ENCODE peak calls at places on chromosomes 5 and 9, in ten cellular contexts. P is endothelial cell of umbilical vein, R is keratinocyte, G is HCT116, A is mesenchymal stem cell, S is IMR-90, D is hepatocyte, B is PC-9, E is SK-N-SH, C is mammary epithelial cell. O is an unnamed sample.

GRCh38 chr5:138981606-138982005 is 106.5 kb upstream of the LRRTM2 start:
- DNase-seq in P (no peak), R (no peak), G (no peak), A (no peak), S (no peak), D (no peak), B (no peak), E (no peak), C (no peak), O (peak)

GRCh38 chr9:13278023-13278367 is 1.5 kb downstream of the MPDZ start:
- DNase-seq in P (peak), R (no peak), G (no peak), A (peak), S (peak), D (no peak), B (no peak), E (no peak), C (no peak), O (no peak)

GRCh38 chr9:78369644-78370219 is 72.8 kb downstream of the PSAT1 start:
- DNase-seq in P (peak), R (peak), G (peak), A (peak), S (peak), D (peak), B (peak), E (peak), C (peak), O (peak)

GRCh38 chr5:8842906-8843590 is 702.8 kb downstream of the SEMA5A start:
- DNase-seq in P (no peak), R (no peak), G (no peak), A (peak), S (peak), D (peak), B (no peak), E (peak), C (peak), O (no peak)

GRCh38 chr5:177311361-177311722 is 356 bp downstream of the MXD3 start:
- DNase-seq in P (no peak), R (no peak), G (no peak), A (peak), S (no peak), D (no peak), B (no peak), E (peak), C (no peak), O (peak)

GRCh38 chr5:32222723-32223470 is 48.8 kb upstream of the GOLPH3 start:
- DNase-seq in P (no peak), R (no peak), G (no peak), A (peak), S (peak), D (no peak), B (no peak), E (no peak), C (no peak), O (no peak)

GRCh38 chr9:137461663-137462395 is 2.7 kb upstream of the NSMF start:
- DNase-seq in P (peak), R (no peak), G (peak), A (peak), S (no peak), D (peak), B (no peak), E (no peak), C (no peak), O (peak)

GRCh38 chr9:77442436-77442835 is 205.7 kb downstream of the GNA14 start:
- DNase-seq in P (no peak), R (no peak), G (no peak), A (no peak), S (no peak), D (no peak), B (no peak), E (no peak), C (no peak), O (no peak)

GRCh38 chr5:178063277-178063676 is 50.1 kb upstream of the N4BP3 start:
- DNase-seq in P (no peak), R (no peak), G (no peak), A (no peak), S (no peak), D (no peak), B (no peak), E (no peak), C (no peak), O (no peak)

GRCh38 chr9:35856882-35857281 is 13.3 kb downstream of the OR13J1 start:
- DNase-seq in P (no peak), R (no peak), G (no peak), A (no peak), S (no peak), D (peak), B (no peak), E (no peak), C (no peak), O (peak)

GRCh38 chr9:93225417-93225816 is 41.5 kb downstream of the WNK2 start:
- DNase-seq in P (no peak), R (no peak), G (no peak), A (no peak), S (no peak), D (no peak), B (no peak), E (no peak), C (no peak), O (no peak)

GRCh38 chr5:17428176-17428800 is 69.7 kb upstream of the TAF11L2 start:
- DNase-seq in P (no peak), R (no peak), G (no peak), A (no peak), S (no peak), D (no peak), B (no peak), E (no peak), C (no peak), O (no peak)

GRCh38 chr5:177491429-177491945 is 5.9 kb downstream of the PDLIM7 start:
- DNase-seq in P (peak), R (no peak), G (no peak), A (peak), S (no peak), D (peak), B (no peak), E (peak), C (peak), O (peak)

GRCh38 chr9:136847827-136848392 is 1.3 kb upstream of the PHPT1 start:
- DNase-seq in P (peak), R (no peak), G (peak), A (peak), S (peak), D (peak), B (peak), E (peak), C (peak), O (peak)

GRCh38 chr5:26761040-26761439 is 277.3 kb downstream of the CDH9 start:
- DNase-seq in P (no peak), R (no peak), G (no peak), A (no peak), S (no peak), D (no peak), B (no peak), E (no peak), C (no peak), O (no peak)

GRCh38 chr5:112036206-112036605 is 279.2 kb upstream of the NREP start:
- DNase-seq in P (no peak), R (no peak), G (no peak), A (no peak), S (peak), D (no peak), B (no peak), E (no peak), C (peak), O (no peak)

GRCh38 chr5:56668996-56669395 is 146.4 kb upstream of the MAP3K1 start:
- DNase-seq in P (no peak), R (no peak), G (no peak), A (no peak), S (no peak), D (no peak), B (peak), E (no peak), C (no peak), O (no peak)

GRCh38 chr9:118362123-118362522 is 657.9 kb downstream of the TLR4 start:
- DNase-seq in P (no peak), R (no peak), G (no peak), A (no peak), S (no peak), D (no peak), B (no peak), E (no peak), C (peak), O (no peak)

GRCh38 chr9:29999645-30000044 is 2384.8 kb upstream of the ACO1 start:
- DNase-seq in P (no peak), R (no peak), G (no peak), A (no peak), S (no peak), D (peak), B (no peak), E (no peak), C (no peak), O (no peak)

GRCh38 chr9:114034663-114035062 is 43.4 kb downstream of the AMBP start:
- DNase-seq in P (no peak), R (no peak), G (no peak), A (no peak), S (no peak), D (no peak), B (no peak), E (no peak), C (no peak), O (no peak)

GRCh38 chr5:125823572-125823971 is 599.6 kb upstream of the GRAMD2B start:
- DNase-seq in P (no peak), R (no peak), G (no peak), A (peak), S (peak), D (no peak), B (no peak), E (no peak), C (peak), O (no peak)

GRCh38 chr9:134315716-134316443 is 10.4 kb upstream of the RXRA start:
- DNase-seq in P (no peak), R (no peak), G (no peak), A (no peak), S (no peak), D (no peak), B (no peak), E (no peak), C (no peak), O (no peak)

GRCh38 chr9:79104216-79104615 is 467.5 kb upstream of the TLE4 start:
- DNase-seq in P (no peak), R (no peak), G (no peak), A (no peak), S (no peak), D (no peak), B (no peak), E (no peak), C (no peak), O (no peak)

GRCh38 chr5:101035425-101035824 is 132.3 kb upstream of the ST8SIA4 start:
- DNase-seq in P (no peak), R (no peak), G (no peak), A (no peak), S (no peak), D (no peak), B (no peak), E (no peak), C (no peak), O (no peak)

GRCh38 chr9:91896513-91897121 is 53.4 kb downstream of the ROR2 start:
- DNase-seq in P (no peak), R (no peak), G (no peak), A (peak), S (peak), D (peak), B (no peak), E (peak), C (peak), O (no peak)

GRCh38 chr5:176540476-176540899 is 3.3 kb upstream of the RNF44 start:
- DNase-seq in P (no peak), R (no peak), G (no peak), A (no peak), S (no peak), D (no peak), B (no peak), E (no peak), C (no peak), O (no peak)

GRCh38 chr5:1878050-1878849 is 4.5 kb downstream of the IRX4 start:
- DNase-seq in P (no peak), R (no peak), G (no peak), A (no peak), S (no peak), D (no peak), B (no peak), E (no peak), C (no peak), O (peak)

GRCh38 chr5:148937239-148937638 is 110.8 kb downstream of the ADRB2 start:
- DNase-seq in P (no peak), R (no peak), G (no peak), A (no peak), S (peak), D (no peak), B (no peak), E (no peak), C (peak), O (no peak)

GRCh38 chr9:99231708-99232107 is 9.6 kb downstream of the SEC61B start:
- DNase-seq in P (no peak), R (no peak), G (no peak), A (peak), S (peak), D (no peak), B (peak), E (peak), C (no peak), O (no peak)

GRCh38 chr5:108149369-108149768 is 232.5 kb downstream of the FBXL17 start:
- DNase-seq in P (no peak), R (no peak), G (no peak), A (no peak), S (no peak), D (no peak), B (no peak), E (no peak), C (no peak), O (no peak)

GRCh38 chr5:20368581-20368980 is 380.6 kb upstream of the CDH18 start:
- DNase-seq in P (no peak), R (no peak), G (no peak), A (no peak), S (no peak), D (no peak), B (no peak), E (no peak), C (no peak), O (no peak)

GRCh38 chr9:133396952-133397351 is 20.8 kb downstream of the STKLD1 start:
- DNase-seq in P (peak), R (no peak), G (no peak), A (peak), S (no peak), D (no peak), B (no peak), E (peak), C (no peak), O (peak)

GRCh38 chr5:124064956-124065355 is 553.0 kb downstream of the CSNK1G3 start:
- DNase-seq in P (peak), R (no peak), G (no peak), A (peak), S (peak), D (no peak), B (no peak), E (no peak), C (no peak), O (no peak)

GRCh38 chr9:20186231-20186630 is 397.4 kb upstream of the SLC24A2 start:
- DNase-seq in P (no peak), R (no peak), G (no peak), A (no peak), S (no peak), D (no peak), B (no peak), E (no peak), C (no peak), O (no peak)

GRCh38 chr9:32928145-32928763 is 73.2 kb downstream of the APTX start:
- DNase-seq in P (peak), R (peak), G (no peak), A (no peak), S (peak), D (peak), B (peak), E (no peak), C (peak), O (no peak)

GRCh38 chr5:117761190-117761589 is 1186.6 kb upstream of the SEMA6A start:
- DNase-seq in P (no peak), R (no peak), G (no peak), A (peak), S (no peak), D (no peak), B (no peak), E (no peak), C (no peak), O (no peak)

GRCh38 chr9:90090997-90091396 is 486.2 kb downstream of the GADD45G start:
- DNase-seq in P (no peak), R (no peak), G (no peak), A (no peak), S (no peak), D (no peak), B (no peak), E (no peak), C (no peak), O (no peak)

GRCh38 chr9:90085633-90086032 is 480.8 kb downstream of the GADD45G start:
- DNase-seq in P (no peak), R (no peak), G (no peak), A (no peak), S (no peak), D (no peak), B (no peak), E (no peak), C (no peak), O (no peak)

GRCh38 chr9:90088411-90088810 is 483.6 kb downstream of the GADD45G start:
- DNase-seq in P (no peak), R (no peak), G (no peak), A (no peak), S (no peak), D (no peak), B (no peak), E (no peak), C (no peak), O (no peak)

DNA sequence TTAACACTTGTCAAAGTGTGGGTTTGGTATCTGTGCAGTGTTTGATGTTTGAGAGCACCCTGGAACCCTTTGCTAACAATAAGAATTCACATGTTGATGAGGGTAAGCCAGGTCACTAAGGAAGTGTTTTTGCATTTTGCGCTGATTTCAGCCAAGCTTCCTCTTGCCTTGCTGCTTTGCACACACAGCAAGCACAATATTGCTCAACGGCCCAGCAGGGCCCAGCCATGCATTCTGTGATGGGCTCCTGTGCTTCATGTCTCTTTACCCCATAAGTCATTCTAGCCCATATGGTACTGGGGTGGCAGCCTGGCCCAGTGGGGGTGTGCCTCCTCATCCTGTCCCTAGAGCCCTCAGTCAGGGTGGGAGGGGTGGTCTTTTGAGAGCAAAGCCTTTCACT is 481.3 kb downstream of the GADD45G start:
- DNase-seq in P (no peak), R (no peak), G (no peak), A (no peak), S (no peak), D (no peak), B (no peak), E (no peak), C (no peak), O (no peak)
- H2AFZ ChIP-seq in P (no peak), R (no peak), G (no peak), A (no peak), S (no peak), D (no peak), B (no peak), E (no peak), C (no peak), O (no peak)

GRCh38 chr5:151251621-151252020 is 1.4 kb upstream of the GM2A start:
- DNase-seq in P (no peak), R (no peak), G (no peak), A (no peak), S (no peak), D (no peak), B (no peak), E (no peak), C (no peak), O (no peak)
- H2AFZ ChIP-seq in P (peak), R (no peak), G (peak), A (no peak), S (no peak), D (peak), B (no peak), E (no peak), C (no peak), O (no peak)

DNA sequence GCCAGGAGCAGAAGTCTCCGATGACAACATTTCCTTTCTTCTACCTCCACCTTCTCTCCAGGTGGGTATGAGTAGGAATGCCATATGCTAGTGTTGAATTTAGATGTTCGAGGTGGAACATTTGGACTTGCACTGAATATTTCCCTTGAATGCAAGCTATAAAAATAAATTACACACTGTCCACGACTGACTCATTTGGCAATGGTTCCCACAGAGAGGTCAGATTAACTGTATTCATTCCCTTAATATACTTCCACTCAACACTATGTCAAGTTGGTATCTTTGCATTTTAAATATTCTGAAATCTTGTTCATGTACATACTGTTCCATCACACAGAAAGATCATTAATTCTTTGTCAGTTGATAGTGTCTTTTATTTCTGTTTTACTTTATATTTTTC is 222.6 kb upstream of the PIK3R1 start:
- DNase-seq in P (peak), R (no peak), G (no peak), A (no peak), S (peak), D (no peak), B (no peak), E (no peak), C (peak), O (no peak)
- H2AFZ ChIP-seq in P (no peak), R (no peak), G (no peak), A (no peak), S (no peak), D (no peak), B (no peak), E (no peak), C (peak), O (no peak)

GRCh38 chr5:179833709-179834070 is 13.0 kb downstream of the SQSTM1 start:
- DNase-seq in P (no peak), R (no peak), G (no peak), A (no peak), S (no peak), D (no peak), B (no peak), E (no peak), C (no peak), O (no peak)

GRCh38 chr5:179834120-179834519 is 13.4 kb downstream of the SQSTM1 start:
- DNase-seq in P (no peak), R (no peak), G (no peak), A (no peak), S (no peak), D (no peak), B (no peak), E (no peak), C (no peak), O (no peak)

GRCh38 chr5:179837076-179838011 is 16.6 kb downstream of the SQSTM1 start:
- DNase-seq in P (no peak), R (no peak), G (no peak), A (no peak), S (no peak), D (no peak), B (no peak), E (no peak), C (no peak), O (no peak)

GRCh38 chr5:179839328-179840256 is 18.9 kb downstream of the SQSTM1 start:
- DNase-seq in P (no peak), R (no peak), G (no peak), A (peak), S (peak), D (peak), B (no peak), E (no peak), C (no peak), O (no peak)

DNA sequence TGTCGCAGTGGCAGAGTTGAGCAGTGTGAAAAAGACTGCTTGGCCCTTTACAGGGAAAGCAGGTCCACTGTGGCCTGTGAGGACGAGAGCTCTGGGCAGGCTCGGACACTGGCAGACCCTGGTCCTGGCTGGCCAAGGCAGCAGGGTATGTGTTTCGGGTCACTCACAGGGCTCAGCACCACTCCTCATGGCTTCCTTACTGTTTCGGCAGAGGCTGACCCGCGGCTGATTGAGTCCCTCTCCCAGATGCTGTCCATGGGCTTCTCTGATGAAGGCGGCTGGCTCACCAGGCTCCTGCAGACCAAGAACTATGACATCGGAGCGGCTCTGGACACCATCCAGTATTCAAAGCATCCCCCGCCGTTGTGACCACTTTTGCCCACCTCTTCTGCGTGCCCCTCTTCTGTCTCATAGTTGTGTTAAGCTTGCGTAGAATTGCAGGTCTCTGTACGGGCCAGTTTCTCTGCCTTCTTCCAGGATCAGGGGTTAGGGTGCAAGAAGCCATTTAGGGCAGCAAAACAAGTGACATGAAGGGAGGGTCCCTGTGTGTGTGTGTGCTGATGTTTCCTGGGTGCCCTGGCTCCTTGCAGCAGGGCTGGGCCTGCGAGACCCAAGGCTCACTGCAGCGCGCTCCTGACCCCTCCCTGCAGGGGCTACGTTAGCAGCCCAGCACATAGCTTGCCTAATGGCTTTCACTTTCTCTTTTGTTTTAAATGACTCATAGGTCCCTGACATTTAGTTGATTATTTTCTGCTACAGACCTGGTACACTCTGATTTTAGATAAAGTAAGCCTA is 15.7 kb downstream of the SQSTM1 start:
- DNase-seq in P (no peak), R (no peak), G (no peak), A (peak), S (peak), D (peak), B (peak), E (no peak), C (no peak), O (no peak)
- H2AFZ ChIP-seq in P (no peak), R (no peak), G (no peak), A (no peak), S (no peak), D (no peak), B (no peak), E (no peak), C (no peak), O (no peak)

O was measured in H9.